ENCODE peak calls at places on chromosomes 11 and 22, in eight cellular contexts. S, G, O, L, R, T, Y and E are unnamed samples.

GRCh38 chr11:69209936-69210659 is 54.4 kb downstream of the SMIM38 start:
- DNase-seq in S (peak; percentile 30), G (no peak), O (no peak), L (peak; percentile 11), R (no peak), T (no peak), Y (peak; percentile 53), E (peak; percentile 61)

GRCh38 chr11:44332665-44333064 is 22.7 kb upstream of the ALX4 start:
- DNase-seq in S (no peak), G (no peak), O (no peak), L (no peak), R (no peak), T (no peak), Y (no peak), E (no peak)

GRCh38 chr22:49672013-49672516 is 155.6 kb downstream of the BRD1 start:
- DNase-seq in S (no peak), G (no peak), O (no peak), L (no peak), R (no peak), T (no peak), Y (no peak), E (no peak)

GRCh38 chr11:72069787-72070251 is 10.5 kb downstream of the NUMA1 start:
- DNase-seq in S (peak; percentile 91), G (no peak), O (peak; percentile 88), L (peak; percentile 79), R (peak; percentile 19), T (peak; percentile 88), Y (peak; percentile 29), E (no peak)

GRCh38 chr11:119829407-119829806 is 100.4 kb upstream of the NECTIN1 start:
- DNase-seq in S (no peak), G (no peak), O (no peak), L (no peak), R (no peak), T (no peak), Y (no peak), E (no peak)

GRCh38 chr11:128783513-128783912 is 83.6 kb downstream of the KCNJ1 start:
- DNase-seq in S (no peak), G (no peak), O (no peak), L (no peak), R (no peak), T (no peak), Y (no peak), E (no peak)

GRCh38 chr11:63909621-63910506 is 7.1 kb downstream of the RCOR2 start:
- DNase-seq in S (no peak), G (no peak), O (no peak), L (no peak), R (no peak), T (peak; percentile 30), Y (peak; percentile 39), E (no peak)

GRCh38 chr11:119166368-119167076 is 2.0 kb upstream of the NLRX1 start:
- DNase-seq in S (no peak), G (no peak), O (peak; percentile 53), L (no peak), R (no peak), T (peak; percentile 24), Y (no peak), E (no peak)

GRCh38 chr11:70624598-70624993 is 226.3 kb downstream of the CTTN start:
- DNase-seq in S (no peak), G (no peak), O (no peak), L (no peak), R (no peak), T (no peak), Y (no peak), E (no peak)

GRCh38 chr11:131425285-131425684 is 54.9 kb downstream of the NTM start:
- DNase-seq in S (peak; percentile 49), G (no peak), O (no peak), L (no peak), R (no peak), T (no peak), Y (no peak), E (no peak)

GRCh38 chr11:61814958-61815789 is 1.6 kb downstream of the FADS1 start:
- DNase-seq in S (peak; percentile 95), G (peak; percentile 32), O (peak; percentile 98), L (peak; percentile 95), R (peak; percentile 80), T (peak; percentile 98), Y (peak; percentile 97), E (peak; percentile 95)

DNA sequence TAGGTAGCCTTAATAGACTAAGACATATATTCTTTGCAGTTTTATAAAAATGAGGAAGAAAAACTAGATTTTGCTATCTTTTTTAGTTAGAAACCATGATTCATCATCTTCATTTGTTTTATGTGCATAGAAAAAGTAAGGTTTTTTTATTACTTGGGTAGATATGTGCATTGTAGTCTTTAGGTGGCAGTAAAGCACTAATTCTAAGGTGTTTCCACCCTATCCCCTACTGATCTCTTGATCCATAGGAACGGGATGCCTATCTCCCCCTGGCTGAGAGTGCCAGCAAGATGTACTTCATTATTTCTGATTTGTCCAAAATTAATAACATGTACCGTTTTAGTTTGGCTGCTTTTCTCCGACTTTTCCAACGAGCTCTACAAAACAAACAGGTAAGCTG is 148.1 kb downstream of the DYNC2H1 start:
- DNase-seq in S (no peak), G (no peak), O (peak; percentile 18), L (no peak), R (peak; percentile 1), T (peak; percentile 19), Y (peak; percentile 2), E (no peak)
- TF ChIP-seq CTCF in S (no peak), G (no peak), O (peak; percentile 31), L (no peak), R (peak; percentile 39), T (no peak), Y (no peak), E (no peak)

GRCh38 chr11:65551572-65552398 is 6.4 kb downstream of the LTBP3 start:
- DNase-seq in S (peak; percentile 87), G (peak; percentile 62), O (peak; percentile 41), L (peak; percentile 84), R (no peak), T (peak; percentile 23), Y (peak; percentile 81), E (peak; percentile 79)

GRCh38 chr11:65546217-65546958 is 11.8 kb downstream of the LTBP3 start:
- DNase-seq in S (peak; percentile 95), G (peak; percentile 96), O (no peak), L (peak; percentile 94), R (no peak), T (no peak), Y (peak; percentile 99), E (peak; percentile 99)

GRCh38 chr11:65545853-65546216 is 12.3 kb downstream of the LTBP3 start:
- DNase-seq in S (no peak), G (no peak), O (no peak), L (no peak), R (no peak), T (no peak), Y (no peak), E (no peak)

GRCh38 chr11:65549088-65549487 is 9.1 kb downstream of the LTBP3 start:
- DNase-seq in S (no peak), G (no peak), O (no peak), L (no peak), R (no peak), T (no peak), Y (no peak), E (no peak)

DNA sequence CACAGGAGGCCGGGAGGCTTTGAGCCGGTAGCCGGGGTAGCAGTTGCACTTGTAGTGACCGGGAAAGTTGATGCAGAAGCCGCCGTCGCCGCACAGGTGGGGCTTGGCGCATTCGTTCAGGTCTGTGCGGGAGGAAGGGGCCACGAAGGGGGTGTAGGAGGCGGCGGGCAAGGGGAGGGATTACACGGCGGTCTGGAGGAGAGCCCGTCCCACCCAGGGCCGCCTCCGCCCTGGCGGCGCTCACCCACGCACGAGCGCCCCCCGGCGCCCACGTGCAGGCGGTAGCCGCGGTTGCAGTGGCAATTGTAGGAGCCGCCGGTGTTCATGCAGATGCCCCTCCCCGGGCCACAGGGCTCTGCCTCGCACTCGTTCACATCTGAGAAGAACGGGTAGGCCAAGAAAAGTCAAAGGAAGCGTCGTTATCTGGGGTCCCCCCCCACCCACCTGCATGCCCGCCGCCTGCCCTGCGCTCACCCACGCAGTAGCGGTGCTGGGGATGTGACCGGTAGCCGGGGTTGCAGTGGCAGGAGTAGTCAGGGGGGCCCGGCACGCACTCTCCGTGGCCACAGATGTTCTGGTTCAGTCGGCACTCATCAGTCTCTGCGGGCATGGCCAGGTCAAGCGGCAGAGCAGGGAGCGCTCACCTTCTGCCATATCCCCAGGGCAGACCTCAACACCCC is 10.6 kb downstream of the LTBP3 start:
- DNase-seq in S (no peak), G (peak; percentile 56), O (no peak), L (no peak), R (no peak), T (no peak), Y (no peak), E (no peak)
- TF ChIP-seq CTCF in S (no peak), G (no peak), O (no peak), L (peak; percentile 30), R (no peak), T (no peak), Y (no peak), E (no peak)

GRCh38 chr22:48515571-48516200 is 1312.0 kb downstream of the BRD1 start:
- DNase-seq in S (no peak), G (no peak), O (no peak), L (no peak), R (no peak), T (no peak), Y (no peak), E (no peak)

GRCh38 chr22:48520207-48520606 is 1307.5 kb downstream of the BRD1 start:
- DNase-seq in S (no peak), G (no peak), O (no peak), L (no peak), R (no peak), T (no peak), Y (no peak), E (no peak)

GRCh38 chr22:48516571-48516970 is 1311.1 kb downstream of the BRD1 start:
- DNase-seq in S (no peak), G (no peak), O (no peak), L (no peak), R (no peak), T (no peak), Y (no peak), E (no peak)

GRCh38 chr22:48513929-48514328 is 1313.7 kb downstream of the BRD1 start:
- DNase-seq in S (no peak), G (no peak), O (no peak), L (no peak), R (no peak), T (no peak), Y (no peak), E (no peak)

GRCh38 chr22:48517039-48518030 is 1310.3 kb downstream of the BRD1 start:
- DNase-seq in S (peak; percentile 29), G (no peak), O (no peak), L (no peak), R (no peak), T (no peak), Y (no peak), E (no peak)
- TF ChIP-seq CTCF in S (peak; percentile 31), G (no peak), O (no peak), L (no peak), R (peak; percentile 35), T (no peak), Y (no peak), E (no peak)

GRCh38 chr22:20136603-20136873 is 4.9 kb downstream of the ZDHHC8 start:
- DNase-seq in S (no peak), G (no peak), O (no peak), L (no peak), R (no peak), T (no peak), Y (no peak), E (no peak)
- TF ChIP-seq CTCF in S (no peak), G (no peak), O (no peak), L (no peak), R (no peak), T (no peak), Y (no peak), E (no peak)

GRCh38 chr22:35739642-35740041 is 22.0 kb downstream of the APOL5 start:
- DNase-seq in S (no peak), G (no peak), O (no peak), L (peak; percentile 9), R (no peak), T (no peak), Y (no peak), E (no peak)
- TF ChIP-seq CTCF in S (no peak), G (no peak), O (no peak), L (peak; percentile 19), R (peak; percentile 42), T (no peak), Y (no peak), E (peak; percentile 2)